ENCODE peak calls at places on chromosomes 2 and 18, in ten cellular contexts. N is HFFc6, C is kidney, U is right atrium auricular region, J is suprapubic skin, D is A673, K is left ventricle myocardium inferior, W is progenitor cell of endocrine pancreas, V is neural progenitor cell, P is RWPE1. T is an unnamed sample.
A peak's percentile ranks its signal among the peaks of the same experiment; 100 is the strongest.

GRCh38 chr2:110978871-110979833 is 141.6 kb upstream of the BCL2L11 start:
- DNase-seq in K (no peak), C (peak; percentile 69), J (no peak), N (no peak), P (no peak), V (no peak), W (no peak), U (no peak), D (no peak), T (no peak)

GRCh38 chr2:201127128-201127521 is 11.2 kb downstream of the CFLAR start:
- DNase-seq in J (no peak), K (no peak), P (no peak), V (no peak), N (no peak), C (no peak), W (no peak), D (no peak), U (no peak), T (no peak)

GRCh38 chr2:142834003-142834402 is 43.5 kb upstream of the KYNU start:
- DNase-seq in C (no peak), P (peak; percentile 5), W (no peak), N (no peak), U (no peak), V (no peak), J (no peak), D (no peak), K (no peak), T (no peak)

GRCh38 chr2:48419884-48420511 is 110.0 kb upstream of the STON1 start:
- DNase-seq in U (no peak), N (no peak), D (no peak), J (no peak), K (peak; percentile 21), C (peak; percentile 79), W (no peak), V (no peak), P (no peak), T (no peak)

GRCh38 chr2:240143801-240144648 is 3.6 kb upstream of the OTOS start:
- DNase-seq in W (peak; percentile 84), U (peak; percentile 70), K (peak; percentile 67), C (peak; percentile 90), P (peak; percentile 74), D (peak; percentile 78), N (peak; percentile 23), V (peak; percentile 82), J (no peak), T (peak; percentile 79)

GRCh38 chr2:23584054-23584745 is 199.2 kb downstream of the KLHL29 start:
- DNase-seq in C (peak; percentile 29), D (no peak), N (no peak), U (no peak), P (no peak), K (no peak), J (no peak), W (no peak), V (no peak), T (no peak)

GRCh38 chr18:57776354-57776753 is 26.8 kb downstream of the ATP8B1 start:
- DNase-seq in C (no peak), N (no peak), D (no peak), J (no peak), W (no peak), V (no peak), K (no peak), U (no peak), P (no peak), T (no peak)

GRCh38 chr2:233209117-233209977 is 42.1 kb upstream of the ATG16L1 start:
- DNase-seq in W (no peak), P (peak; percentile 71), K (no peak), J (no peak), U (no peak), N (peak; percentile 16), V (peak; percentile 30), C (no peak), D (peak; percentile 63), T (no peak)

GRCh38 chr18:32974421-32975165 is 201.8 kb upstream of the KLHL14 start:
- DNase-seq in W (no peak), N (no peak), D (no peak), C (no peak), V (no peak), P (no peak), U (no peak), K (no peak), J (no peak), T (no peak)

GRCh38 chr2:221844187-221844586 is 272.1 kb upstream of the EPHA4 start:
- DNase-seq in P (no peak), V (no peak), K (no peak), N (no peak), J (no peak), W (no peak), C (no peak), U (no peak), D (peak; percentile 79), T (no peak)

GRCh38 chr2:218019411-218020060 is 16.7 kb upstream of the TNS1 start:
- DNase-seq in C (peak; percentile 33), V (no peak), J (peak; percentile 52), U (no peak), N (no peak), W (no peak), K (peak; percentile 8), P (no peak), D (no peak), T (no peak)

GRCh38 chr18:78955066-78955465 is 24.6 kb upstream of the SALL3 start:
- DNase-seq in V (no peak), W (no peak), K (no peak), C (no peak), J (no peak), D (no peak), U (no peak), P (no peak), N (no peak), T (no peak)

GRCh38 chr2:112831956-112832567 is 4.5 kb downstream of the IL1B start:
- DNase-seq in V (no peak), D (no peak), P (no peak), U (no peak), W (no peak), K (no peak), C (no peak), N (no peak), J (no peak), T (no peak)

GRCh38 chr2:77121518-77121917 is 400.7 kb downstream of the LRRTM4 start:
- DNase-seq in K (no peak), V (no peak), J (no peak), U (no peak), D (no peak), P (no peak), N (no peak), C (no peak), W (no peak), T (no peak)
- TF ChIP-seq CTCF in K (no peak), V (no peak), J (no peak), U (no peak), D (no peak), P (no peak), N (no peak), C (no peak), W (no peak), T (no peak)

GRCh38 chr2:127130421-127130820 is 23.5 kb upstream of the BIN1 start:
- DNase-seq in P (no peak), J (no peak), D (no peak), W (no peak), C (no peak), V (no peak), K (no peak), N (no peak), U (no peak), T (no peak)
- TF ChIP-seq CTCF in P (no peak), J (no peak), D (peak; percentile 10), W (no peak), C (no peak), V (no peak), K (no peak), N (peak; percentile 52), U (no peak), T (no peak)

GRCh38 chr2:138716183-138716582 is 64.0 kb downstream of the NXPH2 start:
- DNase-seq in V (no peak), N (no peak), W (no peak), C (no peak), U (no peak), K (no peak), P (no peak), J (no peak), D (no peak), T (no peak)
- TF ChIP-seq CTCF in V (peak; percentile 29), N (no peak), W (no peak), C (peak; percentile 6), U (no peak), K (no peak), P (no peak), J (no peak), D (peak; percentile 41), T (no peak)

DNA sequence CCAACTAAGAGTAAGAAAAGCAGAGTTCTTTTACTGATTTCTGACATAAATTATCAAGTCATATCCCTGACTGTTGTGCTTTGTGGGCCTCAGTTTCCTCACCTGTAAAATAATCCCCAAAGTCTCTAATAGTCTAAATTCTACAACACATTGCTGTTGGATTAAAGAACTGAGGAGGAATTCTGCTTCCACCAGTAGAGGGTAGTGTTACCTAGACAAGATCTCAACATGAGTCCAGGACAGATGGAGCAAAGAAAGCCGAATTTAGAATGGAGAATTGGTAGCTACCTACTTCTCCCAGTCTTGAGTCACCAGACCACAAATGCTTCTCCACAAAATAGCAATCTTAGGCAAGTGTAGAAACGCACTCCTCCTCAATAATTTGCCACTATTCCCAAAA is 462.5 kb upstream of the FSHR start:
- DNase-seq in J (no peak), P (no peak), D (peak; percentile 52), C (no peak), W (no peak), N (no peak), U (no peak), K (no peak), V (peak; percentile 61), T (no peak)
- TF ChIP-seq CTCF in J (no peak), P (peak; percentile 25), D (peak; percentile 62), C (peak; percentile 35), W (peak; percentile 70), N (peak; percentile 39), U (no peak), K (peak; percentile 59), V (peak; percentile 77), T (no peak)

T was measured in activated B cell treated with CpG ODN at 0.5 μM for 24 hours.